ENCODE peak calls at places on chromosomes 4 and X, in six cellular contexts. N is choroid plexus epithelial cell; E is activated CD8-positive, alpha-beta memory T cell treated with anti-CD3 and anti-CD28 coated beads for 48 hours; Y is heart right ventricle; D is stromal cell of bone marrow; P is IMR-90. Q is an unnamed sample.

GRCh38 chr4:2041234-2042130 is 17.6 kb upstream of the NAT8L start:
- DNase-seq in D (peak), E (peak), Y (peak), P (peak), N (peak), Q (peak)

GRCh38 chr4:38935391-38936073 is 67.9 kb downstream of the FAM114A1 start:
- DNase-seq in D (no peak), E (no peak), P (peak), Y (no peak), N (no peak), Q (no peak)

GRCh38 chr4:7857993-7858392 is 81.7 kb downstream of the AFAP1 start:
- DNase-seq in N (no peak), Y (no peak), D (no peak), E (no peak), P (no peak), Q (no peak)

GRCh38 chrX:119672252-119672825 is 20.6 kb downstream of the SEPTIN6 start:
- DNase-seq in N (peak), D (no peak), E (no peak), P (peak), Y (no peak), Q (no peak)

GRCh38 chrX:134396174-134396573 is 63.8 kb upstream of the HPRT1 start:
- DNase-seq in E (no peak), Y (no peak), P (peak), D (no peak), N (peak), Q (no peak)

GRCh38 chr4:73477176-73477575 is 4.4 kb upstream of the AFM start:
- DNase-seq in P (no peak), E (no peak), N (no peak), D (no peak), Y (no peak), Q (no peak)

GRCh38 chr4:182582245-182582644 is 334.9 kb downstream of the DCTD start:
- DNase-seq in Y (no peak), D (no peak), E (no peak), P (no peak), N (no peak), Q (no peak)

GRCh38 chrX:69285881-69286545 is 120.8 kb upstream of the PJA1 start:
- DNase-seq in E (peak), D (no peak), P (no peak), Y (peak), N (peak), Q (peak)

GRCh38 chr4:38669233-38669632 is 5.2 kb downstream of the KLF3 start:
- DNase-seq in N (peak), Y (no peak), E (no peak), P (no peak), D (no peak), Q (no peak)

GRCh38 chrX:30373479-30373878 is 64.3 kb upstream of the NR0B1 start:
- DNase-seq in P (no peak), Y (no peak), D (no peak), N (no peak), E (no peak), Q (no peak)

GRCh38 chr4:23614284-23614892 is 275.5 kb downstream of the PPARGC1A start:
- DNase-seq in N (peak), D (peak), E (no peak), P (peak), Y (no peak), Q (no peak)

GRCh38 chr4:151922306-151922705 is 161.5 kb upstream of the GATB start:
- DNase-seq in N (peak), E (no peak), Y (no peak), D (peak), P (peak), Q (no peak)

GRCh38 chr4:54384563-54384962 is 155.5 kb downstream of the PDGFRA start:
- DNase-seq in E (no peak), Y (peak), P (peak), D (peak), N (peak), Q (no peak)

Q was measured in omental fat pad.